ENCODE peak calls at places on chromosomes 1 and 21, in eight cellular contexts. X, S, V, G, O, E, A and R are unnamed samples.

GRCh38 chr1:9100471-9101043 is 28.3 kb downstream of the GPR157 start:
- DNase-seq in X (no peak), S (peak), V (no peak), G (no peak), O (no peak), E (no peak), A (no peak), R (no peak)

GRCh38 chr1:3597599-3597964 is 13.7 kb downstream of the MEGF6 start:
- DNase-seq in X (peak), S (no peak), V (no peak), G (no peak), O (no peak), E (no peak), A (peak), R (no peak)

GRCh38 chr1:150895618-150896017 is 8.7 kb downstream of the CTXND2 start:
- DNase-seq in X (no peak), S (no peak), V (peak), G (no peak), O (no peak), E (no peak), A (no peak), R (no peak)

GRCh38 chr1:34872133-34872503 is 12.6 kb upstream of the SMIM12 start:
- DNase-seq in X (no peak), S (no peak), V (no peak), G (no peak), O (no peak), E (no peak), A (no peak), R (no peak)

GRCh38 chr1:204513117-204513716 is 3.0 kb upstream of the MDM4 start:
- DNase-seq in X (no peak), S (no peak), V (no peak), G (no peak), O (no peak), E (no peak), A (peak), R (no peak)

GRCh38 chr1:185281245-185281644 is 35.8 kb downstream of the IVNS1ABP start:
- DNase-seq in X (no peak), S (no peak), V (no peak), G (no peak), O (no peak), E (no peak), A (no peak), R (no peak)

GRCh38 chr1:53606197-53607095 is 132.5 kb downstream of the GLIS1 start:
- DNase-seq in X (peak), S (peak), V (no peak), G (no peak), O (no peak), E (no peak), A (no peak), R (no peak)

GRCh38 chr1:222889445-222889844 is 74.6 kb downstream of the DISP1 start:
- DNase-seq in X (no peak), S (no peak), V (no peak), G (no peak), O (no peak), E (no peak), A (no peak), R (no peak)

GRCh38 chr1:210467440-210468040 is 138.8 kb downstream of the HHAT start:
- DNase-seq in X (no peak), S (no peak), V (no peak), G (no peak), O (no peak), E (no peak), A (no peak), R (no peak)

GRCh38 chr1:19466112-19466561 is 19.2 kb downstream of the CAPZB start:
- DNase-seq in X (no peak), S (no peak), V (no peak), G (no peak), O (no peak), E (no peak), A (no peak), R (no peak)
- TF ChIP-seq POLR2AphosphoS5 in X (no peak), S (no peak), V (no peak), G (no peak), O (no peak), E (peak), A (no peak), R (peak)

GRCh38 chr21:33974513-33975468 is 59.2 kb upstream of the ATP5PO start:
- DNase-seq in X (no peak), S (no peak), V (no peak), G (no peak), O (no peak), E (no peak), A (no peak), R (no peak)
- H3K27ac ChIP-seq in X (no peak), S (no peak), V (no peak), G (no peak), O (no peak), E (peak), A (peak), R (no peak)

GRCh38 chr1:247295274-247295684 is 36.4 kb downstream of the ZNF496 start:
- DNase-seq in X (peak), S (no peak), V (no peak), G (no peak), O (no peak), E (no peak), A (no peak), R (no peak)
- TF ChIP-seq POLR2AphosphoS5 in X (no peak), S (no peak), V (no peak), G (no peak), O (no peak), E (no peak), A (no peak), R (no peak)

DNA sequence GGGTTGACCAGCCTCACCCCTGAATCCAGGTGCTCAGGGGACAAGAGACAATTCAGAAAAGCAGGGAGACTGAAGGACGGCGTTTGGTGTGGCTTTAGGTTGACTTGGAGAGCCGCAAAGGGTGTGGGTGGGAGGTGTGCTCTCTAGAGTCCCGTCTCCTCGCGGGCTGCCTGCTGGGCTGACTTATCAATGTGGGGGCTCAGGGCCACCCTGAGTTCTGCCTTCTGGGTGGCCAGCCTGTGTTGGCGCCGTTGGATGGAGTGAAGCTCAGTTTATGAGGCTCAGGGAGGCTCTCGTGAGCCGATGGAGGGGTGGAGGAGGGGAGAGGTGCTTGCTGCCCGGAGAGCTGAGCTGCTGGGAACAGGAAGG is 13.0 kb downstream of the GPR137B start:
- DNase-seq in X (no peak), S (no peak), V (no peak), G (no peak), O (no peak), E (no peak), A (no peak), R (no peak)
- H3K27ac ChIP-seq in X (no peak), S (no peak), V (no peak), G (no peak), O (no peak), E (no peak), A (no peak), R (no peak)